ENCODE peak calls at places on chromosomes 16 and 17, in five cellular contexts. Z is M059J; C is activated CD4-positive, alpha-beta T cell treated with anti-CD3 and anti-CD28 coated beads, Interleukin-2, amount 50 U/mL, for 1 hour; I is AG08395; G is stimulated activated naive CD8-positive, alpha-beta T cell treated with anti-CD3 and anti-CD28 coated beads, Interleukin-15, amount 100 ng/mL, for 72 hours. D is an unnamed sample.

GRCh38 chr16:85752511-85753420 is 1.9 kb upstream of the C16orf74 start:
- DNase-seq in Z (no peak), C (no peak), I (no peak), G (no peak), D (no peak)

GRCh38 chr16:28873543-28874201 is 4.6 kb upstream of the ATP2A1 start:
- DNase-seq in Z (no peak), C (peak; percentile 66), I (peak; percentile 56), G (peak; percentile 69), D (no peak)

GRCh38 chr16:84774810-84775209 is 45.0 kb upstream of the CRISPLD2 start:
- DNase-seq in Z (peak; percentile 76), C (no peak), I (peak; percentile 79), G (no peak), D (no peak)

GRCh38 chr16:74773431-74774222 is 993 bp downstream of the FA2H start:
- DNase-seq in Z (no peak), C (no peak), I (no peak), G (no peak), D (no peak)

GRCh38 chr16:46859719-46860152 is 24.4 kb upstream of the GPT2 start:
- DNase-seq in Z (peak; percentile 97), C (no peak), I (peak; percentile 92), G (peak; percentile 14), D (no peak)

GRCh38 chr16:13186813-13187212 is 285.4 kb downstream of the SHISA9 start:
- DNase-seq in Z (peak; percentile 32), C (no peak), I (no peak), G (no peak), D (no peak)

GRCh38 chr17:73271078-73271477 is 9.4 kb upstream of the CPSF4L start:
- DNase-seq in Z (no peak), C (no peak), I (no peak), G (no peak), D (no peak)

GRCh38 chr17:18314059-18314730 is 599 bp downstream of the TOP3A start:
- DNase-seq in Z (peak; percentile 35), C (no peak), I (no peak), G (no peak), D (no peak)

GRCh38 chr16:56360117-56361008 is 65.0 kb downstream of the AMFR start:
- DNase-seq in Z (no peak), C (no peak), I (no peak), G (no peak), D (peak; percentile 68)

GRCh38 chr17:30922235-30922993 is 669 bp downstream of the ADAP2 start:
- DNase-seq in Z (no peak), C (no peak), I (no peak), G (no peak), D (no peak)

GRCh38 chr17:36972186-36972686 is 23.5 kb downstream of the AATF start:
- DNase-seq in Z (peak; percentile 28), C (no peak), I (no peak), G (no peak), D (no peak)

GRCh38 chr17:79851461-79851817 is 12.2 kb upstream of the CBX4 start:
- DNase-seq in Z (peak; percentile 36), C (no peak), I (no peak), G (no peak), D (no peak)

GRCh38 chr17:68248886-68249872 is 1.3 kb downstream of the AMZ2 start:
- DNase-seq in Z (peak; percentile 33), C (no peak), I (no peak), G (no peak), D (no peak)

GRCh38 chr16:2827831-2828520 is 2.1 kb upstream of the ZG16B start:
- DNase-seq in Z (no peak), C (no peak), I (no peak), G (no peak), D (peak; percentile 70)

GRCh38 chr17:28345420-28346198 is 10.0 kb downstream of the TNFAIP1 start:
- DNase-seq in Z (peak; percentile 15), C (no peak), I (no peak), G (no peak), D (peak; percentile 76)

GRCh38 chr17:17801800-17802481 is 34.8 kb downstream of the SREBF1 start:
- DNase-seq in Z (no peak), C (no peak), I (no peak), G (no peak), D (no peak)

GRCh38 chr16:79519448-79519847 is 81.1 kb downstream of the MAF start:
- DNase-seq in Z (peak; percentile 4), C (no peak), I (no peak), G (no peak), D (no peak)

GRCh38 chr17:28959471-28959871 is 8.2 kb upstream of the PHF12 start:
- DNase-seq in Z (no peak), C (no peak), I (no peak), G (no peak), D (no peak)

GRCh38 chr16:73792199-73793108 is 504.2 kb upstream of the PSMD7 start:
- DNase-seq in Z (no peak), C (no peak), I (no peak), G (no peak), D (no peak)

GRCh38 chr17:31339906-31340661 is 18.7 kb upstream of the EVI2A start:
- DNase-seq in Z (peak; percentile 64), C (no peak), I (peak; percentile 57), G (no peak), D (no peak)

GRCh38 chr17:73707358-73707757 is 63.1 kb upstream of the SDK2 start:
- DNase-seq in Z (no peak), C (no peak), I (no peak), G (no peak), D (no peak)

GRCh38 chr16:24282129-24282528 is 26.0 kb downstream of the CACNG3 start:
- DNase-seq in Z (no peak), C (no peak), I (no peak), G (no peak), D (no peak)

GRCh38 chr16:84144859-84145639 is at the start of the genes DNAAF1 and HSDL1:
- DNase-seq in Z (peak; percentile 80), C (peak; percentile 93), I (peak; percentile 99), G (peak; percentile 90), D (peak; percentile 95)

GRCh38 chr16:29784901-29785500 is 5.5 kb upstream of the KIF22 start:
- DNase-seq in Z (no peak), C (peak; percentile 79), I (peak; percentile 82), G (peak; percentile 72), D (peak; percentile 91)

GRCh38 chr17:5122586-5123342 is 6.9 kb downstream of the USP6 start:
- DNase-seq in Z (no peak), C (no peak), I (peak; percentile 24), G (peak; percentile 10), D (no peak)

GRCh38 chr17:50096758-50097157 is 1.6 kb downstream of the PDK2 start:
- DNase-seq in Z (no peak), C (no peak), I (no peak), G (no peak), D (no peak)

GRCh38 chr17:34300652-34301390 is 15.3 kb downstream of the CCL11 start:
- DNase-seq in Z (peak; percentile 86), C (no peak), I (peak; percentile 64), G (peak; percentile 12), D (no peak)

D was measured in cardiac septum.